ENCODE peak calls at places on chromosome 20, in six cellular contexts. J is spleen, G is A673, P is body of pancreas, N is stomach, R is GM23338. W is an unnamed sample. For H3K36me3, the result is how much of the 10 kb centered on the place peaks cover.

GRCh38 chr20:20780127-20780822 is 67.8 kb upstream of the RALGAPA2 start:
- DNase-seq in J (peak), G (peak), P (peak), N (peak), R (peak), W (no peak)

GRCh38 chr20:10611357-10611756 is 62.4 kb downstream of the JAG1 start:
- DNase-seq in J (no peak), G (peak), P (peak), N (no peak), R (peak), W (no peak)

GRCh38 chr20:50304883-50305635 is 114.4 kb downstream of the CEBPB start:
- DNase-seq in J (peak), G (no peak), P (peak), N (peak), R (no peak), W (peak)

GRCh38 chr20:60630609-60631008 is 621.5 kb upstream of the CDH4 start:
- DNase-seq in J (no peak), G (no peak), P (no peak), N (no peak), R (no peak), W (no peak)

GRCh38 chr20:17226410-17227198 is at the start of gene PCSK2:
- DNase-seq in J (peak), G (peak), P (peak), N (peak), R (peak), W (no peak)

GRCh38 chr20:41234546-41234945 is 83.0 kb downstream of the ZHX3 start:
- DNase-seq in J (no peak), G (no peak), P (no peak), N (no peak), R (no peak), W (no peak)

GRCh38 chr20:2136275-2136674 is 34.6 kb downstream of the STK35 start:
- DNase-seq in J (no peak), G (no peak), P (no peak), N (no peak), R (no peak), W (no peak)

GRCh38 chr20:43975096-43975768 is 60.6 kb downstream of the TOX2 start:
- DNase-seq in J (no peak), G (peak), P (no peak), N (no peak), R (no peak), W (peak)

GRCh38 chr20:50746138-50746940 is 15.0 kb downstream of the PARD6B start:
- DNase-seq in J (no peak), G (no peak), P (peak), N (no peak), R (no peak), W (no peak)

GRCh38 chr20:3670511-3670910 is 7.3 kb upstream of the GFRA4 start:
- DNase-seq in J (no peak), G (no peak), P (no peak), N (no peak), R (peak), W (no peak)

GRCh38 chr20:40535816-40536215 is 153.2 kb downstream of the MAFB start:
- DNase-seq in J (no peak), G (no peak), P (no peak), N (no peak), R (no peak), W (no peak)

GRCh38 chr20:51372176-51372803 is 170.2 kb downstream of the NFATC2 start:
- DNase-seq in J (peak), G (peak), P (peak), N (peak), R (peak), W (no peak)

GRCh38 chr20:56630086-56630493 is 984 bp downstream of the TFAP2C start:
- DNase-seq in J (no peak), G (peak), P (peak), N (peak), R (peak), W (no peak)
- H3K4me3 ChIP-seq in J (peak), G (peak), P (peak), N (peak), R (peak), W (peak)

GRCh38 chr20:45810191-45810590 is 2.3 kb upstream of the UBE2C start:
- DNase-seq in J (no peak), G (no peak), P (no peak), N (no peak), R (no peak), W (no peak)

GRCh38 chr20:45814314-45814713 is 1.9 kb downstream of the UBE2C start:
- DNase-seq in J (no peak), G (no peak), P (no peak), N (no peak), R (no peak), W (no peak)

GRCh38 chr20:45813489-45813888 is 1.0 kb downstream of the UBE2C start:
- DNase-seq in J (no peak), G (no peak), P (no peak), N (no peak), R (no peak), W (no peak)

GRCh38 chr20:45812157-45813005 is at the start of gene UBE2C:
- DNase-seq in J (peak), G (peak), P (peak), N (peak), R (peak), W (peak)

DNA sequence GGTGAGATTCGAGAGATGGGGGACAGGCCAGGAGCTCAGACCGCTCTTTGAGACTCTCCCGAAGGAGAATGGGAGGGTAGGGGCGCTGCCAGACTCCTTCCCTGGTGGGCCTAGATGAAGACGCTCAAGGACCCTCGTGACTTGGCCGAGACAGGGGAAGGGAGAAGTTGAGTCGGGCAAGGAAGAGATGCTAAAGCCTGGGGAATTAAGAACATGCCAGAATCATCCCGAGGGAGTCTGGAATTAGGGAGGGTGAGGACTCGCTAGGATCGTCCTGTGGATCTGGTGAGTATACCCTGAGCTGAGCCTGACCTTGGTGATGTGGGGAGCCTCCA is 529 bp downstream of the UBE2C start:
- DNase-seq in J (no peak), G (no peak), P (no peak), N (no peak), R (no peak), W (no peak)
- H3K36me3 ChIP-seq in J (under half), G (half or more), P (under half), N (under half), R (under half), W (under half)

DNA sequence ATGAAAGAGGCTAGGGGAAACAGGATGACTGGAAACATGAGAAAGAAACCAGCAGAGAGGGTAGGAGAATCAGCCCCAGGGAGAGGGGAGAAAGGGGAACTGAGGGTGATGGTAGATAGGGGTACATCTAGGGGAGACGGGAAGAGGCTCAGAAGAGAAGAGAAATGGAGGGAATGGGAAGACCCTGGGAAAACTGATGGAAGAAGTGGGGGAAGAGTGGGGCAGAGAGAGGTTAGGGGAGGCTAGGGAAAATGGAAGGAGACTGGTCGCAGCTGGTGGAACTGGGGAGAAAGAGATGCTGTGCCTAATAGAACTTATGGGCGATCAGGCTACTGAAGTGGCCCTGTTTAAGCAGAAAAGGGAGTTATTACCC is 548 bp downstream of the PROCR start:
- DNase-seq in J (no peak), G (no peak), P (no peak), N (no peak), R (no peak), W (no peak)
- H3K4me3 ChIP-seq in J (peak), G (peak), P (no peak), N (peak), R (peak), W (peak)

DNA sequence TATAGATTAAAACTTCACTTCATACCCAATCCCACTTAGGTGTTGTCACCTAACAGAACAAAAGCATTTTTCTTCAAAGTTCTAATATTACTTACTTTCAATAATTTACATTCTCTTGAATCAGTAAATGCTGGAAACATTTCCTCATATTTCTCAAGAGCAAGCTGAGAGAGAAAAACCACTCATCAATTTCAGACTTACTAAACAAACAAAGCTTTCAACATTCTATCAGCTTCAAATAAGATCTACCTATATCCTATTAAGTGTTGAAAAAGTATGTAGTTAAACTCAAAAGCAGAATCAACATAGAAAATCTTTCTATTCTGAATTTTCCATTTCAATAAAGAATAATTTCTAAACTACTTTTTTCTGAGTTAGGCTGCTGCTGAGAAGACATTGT is 17.8 kb downstream of the GZF1 start:
- DNase-seq in J (no peak), G (no peak), P (no peak), N (no peak), R (no peak), W (no peak)
- H3K36me3 ChIP-seq in J (under half), G (under half), P (under half), N (half or more), R (under half), W (under half)

DNA sequence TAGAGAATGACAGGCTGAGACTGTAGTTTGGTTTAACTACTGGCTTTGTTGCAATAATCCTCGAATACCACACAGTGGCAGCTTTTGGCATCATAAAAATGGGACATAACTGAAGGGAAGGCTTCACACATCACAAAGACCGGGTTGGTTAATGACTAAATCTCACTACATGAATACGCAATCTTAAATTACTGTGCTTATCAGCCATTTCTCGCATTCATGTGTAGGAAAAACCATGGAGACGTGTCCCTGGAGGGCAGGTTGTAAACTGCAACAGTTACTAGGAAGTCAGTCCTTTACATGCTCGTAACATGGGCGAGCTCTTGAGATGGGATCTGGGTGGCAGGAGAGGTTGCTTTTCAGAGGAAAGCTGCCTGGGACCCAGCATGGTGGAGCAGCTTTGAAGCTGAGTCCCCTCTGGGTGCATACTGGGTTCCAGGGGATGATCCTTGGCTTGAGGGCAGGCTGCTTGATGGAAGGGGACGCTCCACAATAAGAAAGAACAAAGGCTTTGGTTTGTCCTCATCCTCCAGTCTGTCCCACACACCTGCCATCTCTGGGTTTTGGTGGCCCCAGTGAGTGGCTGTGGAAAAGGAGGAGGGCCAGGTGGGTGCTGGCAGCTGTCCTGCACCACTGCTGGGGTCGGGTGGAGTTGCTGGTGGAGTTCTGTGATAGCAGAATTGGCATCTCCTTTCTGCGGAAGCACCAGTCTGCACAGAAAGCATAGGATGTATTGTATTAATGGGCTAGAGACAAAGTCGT is 2.1 kb downstream of the RPS21 start:
- DNase-seq in J (no peak), G (no peak), P (no peak), N (no peak), R (no peak), W (no peak)
- H3K4me3 ChIP-seq in J (no peak), G (no peak), P (no peak), N (no peak), R (peak), W (no peak)

GRCh38 chr20:35711588-35712209 is 12.5 kb downstream of the ROMO1 start:
- DNase-seq in J (no peak), G (no peak), P (no peak), N (no peak), R (no peak), W (no peak)

GRCh38 chr20:35708502-35708901 is 9.3 kb downstream of the ROMO1 start:
- DNase-seq in J (no peak), G (no peak), P (no peak), N (no peak), R (no peak), W (no peak)

GRCh38 chr20:35709269-35709668 is 10.1 kb downstream of the ROMO1 start:
- DNase-seq in J (no peak), G (no peak), P (no peak), N (no peak), R (no peak), W (no peak)

GRCh38 chr20:35710884-35711587 is 11.8 kb downstream of the ROMO1 start:
- DNase-seq in J (no peak), G (no peak), P (no peak), N (no peak), R (no peak), W (no peak)

GRCh38 chr20:35710039-35710438 is 10.8 kb downstream of the ROMO1 start:
- DNase-seq in J (no peak), G (no peak), P (no peak), N (no peak), R (no peak), W (no peak)
- H3K36me3 ChIP-seq in J (half or more), G (half or more), P (under half), N (half or more), R (half or more), W (under half)

GRCh38 chr20:34528921-34529297 is 12.7 kb downstream of the DYNLRB1 start:
- DNase-seq in J (peak), G (no peak), P (peak), N (peak), R (no peak), W (no peak)
- H3K4me3 ChIP-seq in J (no peak), G (no peak), P (no peak), N (no peak), R (no peak), W (no peak)

GRCh38 chr20:47594157-47594556 is 92.5 kb downstream of the NCOA3 start:
- DNase-seq in J (no peak), G (no peak), P (no peak), N (no peak), R (no peak), W (no peak)
- H3K36me3 ChIP-seq in J (under half), G (under half), P (under half), N (under half), R (under half), W (under half)

W was measured in BJ.